ENCODE peak calls at places on chromosomes 4 and X, in four cellular contexts. H is H9, P is mesendoderm, X is H1. R is an unnamed sample.

GRCh38 chrX:144494069-144494468 is 610.2 kb downstream of the UBE2NL start:
- DNase-seq in H (no peak), P (peak), X (no peak), R (no peak)

GRCh38 chrX:103356897-103357296 is 591 bp downstream of the TCEAL9 start:
- DNase-seq in H (no peak), P (no peak), X (no peak), R (no peak)

GRCh38 chr4:654526-654845 is 19.6 kb downstream of the ATP5ME start:
- DNase-seq in H (no peak), P (no peak), X (no peak), R (no peak)

GRCh38 chrX:115535844-115536243 is 25.1 kb upstream of the PLS3 start:
- DNase-seq in H (no peak), P (no peak), X (no peak), R (peak)

GRCh38 chr4:3880595-3881120 is 114.5 kb downstream of the ADRA2C start:
- DNase-seq in H (peak), P (peak), X (peak), R (peak)

GRCh38 chr4:88002786-88003185 is 4.6 kb upstream of the PKD2 start:
- DNase-seq in H (no peak), P (peak), X (no peak), R (no peak)

GRCh38 chrX:54818221-54818620 is 10.7 kb downstream of the MAGED2 start:
- DNase-seq in H (no peak), P (no peak), X (no peak), R (no peak)

GRCh38 chr4:25347971-25348370 is 29.1 kb upstream of the ANAPC4 start:
- DNase-seq in H (no peak), P (peak), X (no peak), R (no peak)

GRCh38 chr4:29540439-29541102 is 1179.6 kb upstream of the PCDH7 start:
- DNase-seq in H (no peak), P (no peak), X (no peak), R (peak)

GRCh38 chr4:165628572-165628971 is 244.5 kb upstream of the TLL1 start:
- DNase-seq in H (no peak), P (no peak), X (no peak), R (no peak)
- H3K4me2 ChIP-seq in H (no peak), P (no peak), X (no peak), R (no peak)

DNA sequence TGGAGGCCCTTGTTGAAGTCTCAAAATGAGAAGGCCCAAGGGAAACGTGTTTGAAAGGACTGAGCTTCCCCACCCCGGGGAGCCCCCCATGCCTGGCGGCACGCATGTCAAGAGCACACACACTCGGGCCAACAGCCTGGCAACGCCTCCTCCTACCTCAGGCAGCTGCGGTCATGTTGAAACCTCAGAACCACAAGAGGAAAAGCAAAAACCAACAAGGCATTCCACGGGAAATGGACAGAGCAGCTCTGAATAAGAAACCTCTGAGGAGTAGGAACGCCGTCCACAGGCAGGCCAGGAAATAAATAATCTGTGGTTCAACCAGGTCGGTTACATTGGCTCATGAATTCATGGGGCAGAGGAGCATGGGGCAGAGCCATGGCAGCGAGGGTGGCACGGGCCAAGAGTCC is 95.7 kb upstream of the AFAP1 start:
- DNase-seq in H (no peak), P (no peak), X (no peak), R (peak)
- H2BK5ac ChIP-seq in H (no peak), P (no peak), X (no peak), R (no peak)

GRCh38 chrX:63513825-63514574 is 162.9 kb upstream of the SPIN4 start:
- DNase-seq in H (no peak), P (no peak), X (no peak), R (peak)

GRCh38 chrX:63511361-63511760 is 160.2 kb upstream of the SPIN4 start:
- DNase-seq in H (no peak), P (no peak), X (no peak), R (no peak)

GRCh38 chrX:63508668-63509067 is 157.5 kb upstream of the SPIN4 start:
- DNase-seq in H (no peak), P (no peak), X (no peak), R (no peak)

GRCh38 chrX:63514575-63514967 is 163.4 kb upstream of the SPIN4 start:
- DNase-seq in H (no peak), P (no peak), X (no peak), R (no peak)
- H3K56ac ChIP-seq in H (no peak), P (no peak), X (no peak), R (no peak)

GRCh38 chr4:8605289-8605688 is 12.7 kb downstream of the CPZ start:
- DNase-seq in H (no peak), P (no peak), X (no peak), R (no peak)

GRCh38 chr4:8601556-8601955 is 9.0 kb downstream of the CPZ start:
- DNase-seq in H (no peak), P (no peak), X (no peak), R (no peak)

GRCh38 chr4:8602686-8603430 is 10.3 kb downstream of the CPZ start:
- DNase-seq in H (no peak), P (no peak), X (no peak), R (no peak)

GRCh38 chr4:8606476-8606875 is 13.9 kb downstream of the CPZ start:
- DNase-seq in H (no peak), P (no peak), X (no peak), R (no peak)

DNA sequence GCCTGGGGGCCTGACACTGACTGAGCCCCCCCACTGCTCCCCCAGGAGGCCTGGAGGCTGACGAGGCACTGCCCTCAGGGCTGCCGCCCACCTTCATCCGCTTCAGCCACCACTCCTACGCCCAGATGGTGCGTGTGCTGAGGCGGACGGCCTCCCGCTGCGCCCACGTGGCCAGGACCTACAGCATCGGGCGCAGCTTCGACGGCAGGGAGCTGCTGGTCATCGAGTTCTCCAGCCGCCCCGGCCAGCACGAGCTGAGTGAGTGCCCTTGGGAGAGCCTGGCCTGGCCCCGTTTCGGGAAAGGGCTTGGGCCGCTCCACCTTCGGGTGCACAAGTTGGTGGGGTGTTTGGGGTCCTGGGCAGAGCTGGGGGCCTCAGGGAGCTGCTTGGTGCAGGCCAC is 11.4 kb downstream of the CPZ start:
- DNase-seq in H (no peak), P (no peak), X (no peak), R (no peak)
- H3K4me2 ChIP-seq in H (no peak), P (no peak), X (no peak), R (no peak)

DNA sequence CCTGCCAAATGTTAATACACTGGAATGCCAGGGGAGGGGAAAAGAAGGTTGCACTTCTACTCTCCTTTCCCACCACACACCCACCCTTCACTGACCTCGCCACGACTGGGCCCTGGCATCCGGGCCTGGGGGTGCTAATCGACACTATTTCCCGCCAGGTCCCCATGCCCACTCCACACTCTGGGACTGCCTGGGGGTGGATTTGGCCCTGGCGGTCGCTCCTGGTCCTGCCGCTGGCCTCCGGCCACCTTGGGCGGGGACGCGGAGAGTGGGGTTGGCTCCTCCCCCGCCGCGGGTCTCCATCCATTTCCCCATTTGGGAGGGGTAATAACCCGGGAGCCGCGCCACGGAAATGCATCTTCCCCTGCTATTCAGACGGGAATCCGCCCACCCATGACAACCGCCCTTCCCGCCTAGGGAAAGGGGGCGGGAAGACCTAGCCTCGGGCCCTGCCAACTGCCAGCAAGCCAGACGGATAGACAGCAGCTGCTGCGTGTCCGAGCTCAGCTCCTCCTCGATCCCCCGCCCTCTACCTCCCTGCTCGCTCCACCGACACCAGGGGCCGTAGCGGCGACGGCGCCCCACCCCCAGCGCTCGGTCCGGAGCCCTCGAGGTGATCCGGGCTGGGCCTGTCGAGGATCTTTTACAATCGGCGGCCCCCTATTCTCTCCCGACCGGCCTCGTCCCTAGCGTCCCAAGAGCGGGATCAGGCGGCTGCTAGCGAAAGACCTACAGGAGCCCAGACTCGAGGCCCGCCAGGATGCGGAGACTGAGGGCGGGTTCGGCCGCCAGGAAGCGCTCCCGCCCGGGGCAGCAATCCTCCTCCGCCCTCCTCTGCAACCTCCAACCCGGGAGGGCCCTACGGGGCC is 78.0 kb downstream of the RLIM start:
- DNase-seq in H (peak), P (peak), X (no peak), R (peak)
- H2BK5ac ChIP-seq in H (no peak), P (no peak), X (no peak), R (peak)

GRCh38 chr4:148349153-148349552 is 93.1 kb downstream of the NR3C2 start:
- DNase-seq in H (no peak), P (no peak), X (no peak), R (no peak)
- H3K56ac ChIP-seq in H (no peak), P (no peak), X (no peak), R (no peak)

GRCh38 chr4:68176904-68177303 is 47.2 kb upstream of the TMPRSS11F start:
- DNase-seq in H (no peak), P (no peak), X (no peak), R (no peak)
- H3K4me2 ChIP-seq in H (no peak), P (no peak), X (no peak), R (no peak)

GRCh38 chr4:165094873-165095272 is 17.8 kb downstream of the TMEM192 start:
- DNase-seq in H (no peak), P (no peak), X (no peak), R (no peak)
- H2BK5ac ChIP-seq in H (no peak), P (no peak), X (no peak), R (no peak)

GRCh38 chr4:185212566-185212965 is 3.2 kb downstream of the SNX25 start:
- DNase-seq in H (no peak), P (peak), X (no peak), R (peak)
- H3K56ac ChIP-seq in H (no peak), P (peak), X (no peak), R (no peak)